ENCODE peak calls at places on chromosomes 3 and 15, in four cellular contexts. A is IMR-90, E is mesendoderm, O is H1. I is an unnamed sample.

GRCh38 chr15:90646662-90647305 is 70.4 kb upstream of the BLM start:
- DNase-seq in E (peak; percentile 33), A (no peak), O (no peak), I (no peak)

GRCh38 chr3:18345015-18345367 is 80.1 kb downstream of the SATB1 start:
- DNase-seq in O (no peak), A (no peak), E (no peak), I (no peak)

GRCh38 chr15:99683000-99683670 is 50.1 kb downstream of the LYSMD4 start:
- DNase-seq in E (no peak), A (peak; percentile 22), O (no peak), I (no peak)

GRCh38 chr3:177602601-177603136 is 405.4 kb upstream of the TBL1XR1 start:
- DNase-seq in O (no peak), A (peak; percentile 31), E (no peak), I (no peak)

GRCh38 chr15:80207887-80208286 is 44.1 kb downstream of the CTXND1 start:
- DNase-seq in E (peak; percentile 26), O (no peak), A (no peak), I (no peak)

GRCh38 chr3:48634661-48635221 is 520 bp downstream of the SLC26A6 start:
- DNase-seq in E (peak; percentile 83), A (peak; percentile 51), O (peak; percentile 46), I (peak; percentile 74)

GRCh38 chr3:30112904-30113484 is 493.4 kb upstream of the TGFBR2 start:
- DNase-seq in E (peak; percentile 52), O (no peak), A (peak; percentile 59), I (no peak)

GRCh38 chr3:119899178-119899511 is 117.2 kb downstream of the NR1I2 start:
- DNase-seq in E (no peak), O (no peak), A (no peak), I (no peak)

GRCh38 chr15:90469723-90470122 is 60.0 kb upstream of the CRTC3 start:
- DNase-seq in A (no peak), E (no peak), O (no peak), I (no peak)

GRCh38 chr3:64238971-64239667 is 13.9 kb upstream of the PRICKLE2 start:
- DNase-seq in E (peak; percentile 98), O (peak; percentile 83), A (peak; percentile 97), I (peak; percentile 92)

GRCh38 chr3:58999134-58999778 is 50.6 kb downstream of the CFAP20DC start:
- DNase-seq in A (peak; percentile 33), E (peak; percentile 8), O (no peak), I (no peak)
- H4K8ac ChIP-seq in A (peak overlapping the region; percentile 86), E (no peak overlapping the region), O (no peak overlapping the region), I (no peak overlapping the region)

GRCh38 chr3:54550216-54550977 is 377.5 kb downstream of the LRTM1 start:
- DNase-seq in E (no peak), A (no peak), O (no peak), I (no peak)
- H3K23ac ChIP-seq in E (no peak overlapping the region), A (no peak overlapping the region), O (no peak overlapping the region), I (no peak overlapping the region)

DNA sequence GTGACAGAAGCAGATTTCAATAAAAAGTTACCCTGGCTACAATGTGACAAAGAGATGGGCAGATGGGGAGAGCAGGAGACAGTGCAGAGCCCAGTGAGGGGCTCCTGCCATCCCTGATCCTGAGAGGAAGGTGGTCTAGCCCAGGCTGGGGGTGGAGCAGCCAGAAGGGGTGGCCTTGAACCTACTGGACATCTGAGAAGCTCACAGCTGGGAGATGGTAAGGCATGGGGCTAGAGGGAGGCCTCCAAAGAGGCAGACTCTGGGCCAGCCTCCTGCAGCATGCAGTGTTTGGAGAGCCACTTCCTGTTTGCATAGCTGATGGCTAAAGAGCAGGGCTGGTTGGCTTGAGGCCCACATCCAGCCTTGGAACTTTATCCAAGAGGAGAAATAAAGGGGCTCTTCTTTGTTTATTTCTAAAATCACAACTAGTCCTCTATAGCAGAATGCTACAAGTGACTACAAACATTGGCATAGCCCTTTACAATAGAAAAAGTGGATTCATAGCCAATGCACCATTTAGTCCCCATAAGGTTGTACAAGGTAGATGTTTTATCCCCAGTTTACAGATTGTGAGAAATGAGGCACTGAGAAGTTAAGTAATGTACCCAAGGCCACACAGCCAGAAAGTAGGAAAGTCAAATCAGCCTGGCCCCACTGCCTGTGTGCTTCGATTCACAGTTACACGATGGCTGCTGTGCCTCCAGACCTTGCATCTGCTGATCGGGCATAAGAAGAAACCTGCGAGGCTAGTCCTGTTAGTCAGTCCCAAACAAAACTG is 4.6 kb downstream of the EFCC1 start:
- DNase-seq in E (no peak), A (peak; percentile 65), O (no peak), I (no peak)
- H4K5ac ChIP-seq in E (no peak overlapping the region), A (peak overlapping the region; percentile 78), O (no peak overlapping the region), I (no peak overlapping the region)

DNA sequence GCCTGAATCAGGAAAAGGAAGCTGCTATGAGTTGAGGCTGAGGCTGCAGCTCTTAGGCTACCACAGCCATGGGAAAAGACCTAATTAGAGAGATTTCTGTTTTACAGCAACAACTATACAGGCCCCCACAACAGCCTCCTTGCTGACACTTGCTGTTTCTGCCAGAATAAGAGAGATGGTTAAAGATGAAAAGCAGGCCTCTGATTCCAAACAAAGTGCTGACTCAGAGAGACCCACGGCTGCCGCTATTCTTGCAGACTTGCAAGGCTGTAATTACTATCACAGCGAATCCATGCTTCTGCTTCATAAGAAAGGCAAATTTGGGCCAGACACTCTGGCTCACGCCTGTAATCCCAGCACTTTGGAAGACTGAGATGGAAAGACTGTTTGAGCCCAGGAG is 41.8 kb downstream of the MCF2L2 start:
- DNase-seq in E (no peak), O (no peak), A (no peak), I (no peak)
- H4K8ac ChIP-seq in E (no peak overlapping the region), O (no peak overlapping the region), A (no peak overlapping the region), I (no peak overlapping the region)

DNA sequence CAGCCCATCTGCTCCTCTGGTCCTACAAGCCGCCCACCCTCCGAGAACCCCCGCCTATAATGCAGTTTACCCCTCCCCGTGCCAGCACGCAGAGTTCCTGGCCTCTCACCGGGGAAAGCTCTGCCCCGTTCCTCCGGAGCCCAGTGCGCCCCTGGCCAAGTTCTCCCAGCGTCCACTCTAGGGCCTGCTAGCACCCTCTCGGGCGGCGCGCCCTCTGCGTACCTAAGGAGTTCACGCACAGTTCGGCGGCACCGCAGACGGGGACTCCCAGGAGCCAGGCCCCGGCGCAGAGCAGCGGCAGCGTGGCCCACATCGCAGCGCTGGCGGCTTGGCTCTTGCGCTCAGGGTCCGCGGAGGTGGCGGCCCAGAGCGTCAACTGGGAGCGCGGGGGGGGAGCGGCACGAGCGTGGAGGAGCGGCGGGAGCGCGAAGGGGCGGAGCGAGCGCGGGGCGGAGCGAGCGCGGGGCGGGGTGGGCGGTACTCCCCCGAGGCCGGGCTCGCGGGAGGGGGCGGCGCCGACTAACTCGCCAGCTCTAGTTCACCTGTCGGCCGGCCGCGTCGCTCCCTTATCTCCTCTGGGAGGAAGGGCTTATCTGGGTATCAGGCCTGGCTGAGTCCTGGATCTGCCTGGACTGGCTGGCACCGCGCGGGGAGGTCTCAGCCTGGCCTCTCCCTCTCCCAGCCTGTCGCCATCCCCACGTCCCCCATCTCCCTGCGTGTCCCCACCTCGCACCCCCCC is at the start of gene CTSH:
- DNase-seq in A (peak; percentile 17), O (peak; percentile 38), E (peak; percentile 94), I (peak; percentile 92)
- H3K23ac ChIP-seq in A (no peak within 1 kb of the TSS), O (no peak within 1 kb of the TSS), E (no peak within 1 kb of the TSS), I (no peak within 1 kb of the TSS)

GRCh38 chr3:60322334-60322856 is 928.9 kb downstream of the FHIT start:
- DNase-seq in O (no peak), A (no peak), E (no peak), I (no peak)

GRCh38 chr3:60323180-60323579 is 928.1 kb downstream of the FHIT start:
- DNase-seq in O (no peak), A (no peak), E (peak; percentile 11), I (no peak)

GRCh38 chr3:60323651-60324050 is 927.6 kb downstream of the FHIT start:
- DNase-seq in O (no peak), A (no peak), E (peak; percentile 65), I (no peak)

GRCh38 chr3:60325610-60326181 is 925.6 kb downstream of the FHIT start:
- DNase-seq in E (no peak), O (no peak), A (no peak), I (no peak)
- H4K5ac ChIP-seq in E (no peak overlapping the region), O (no peak overlapping the region), A (no peak overlapping the region), I (no peak overlapping the region)

DNA sequence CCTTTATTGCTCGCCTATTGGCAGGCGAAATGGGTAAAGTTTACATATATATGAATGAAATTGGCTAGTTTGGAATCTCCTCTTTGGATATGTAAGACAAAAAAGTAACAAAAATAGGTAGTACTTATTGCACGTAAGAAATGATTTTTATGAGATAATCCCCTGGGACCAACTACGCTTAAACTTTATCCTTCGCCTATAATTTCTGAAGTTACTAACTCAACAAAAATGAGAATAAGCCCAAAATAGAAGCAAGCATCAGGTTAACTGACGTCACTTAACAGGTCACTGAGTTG is 438 bp upstream of the SLC49A4 start:
- DNase-seq in O (no peak), E (no peak), A (peak; percentile 64), I (no peak)
- H4K8ac ChIP-seq in O (no peak overlapping the region), E (no peak overlapping the region), A (peak overlapping the region; percentile 82), I (no peak overlapping the region)

DNA sequence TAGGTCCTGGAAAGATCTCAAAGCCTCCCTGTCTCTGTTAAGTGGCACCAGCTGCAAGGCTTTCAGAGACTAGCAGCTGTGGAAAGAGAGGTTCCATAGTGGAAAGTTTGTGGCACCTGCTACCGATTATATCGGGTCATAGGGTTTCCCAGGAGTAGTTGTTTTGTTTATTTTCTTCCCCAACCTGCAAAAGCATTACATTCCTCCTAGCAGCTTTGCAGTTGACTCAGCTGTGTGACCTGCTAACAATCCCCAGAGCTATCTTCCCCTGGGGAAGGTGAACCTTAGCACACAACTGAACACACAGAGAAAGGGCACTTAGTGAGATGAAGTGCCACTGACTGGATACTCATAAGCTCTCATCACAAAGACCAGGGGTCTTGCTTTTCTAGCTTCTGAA is 598.9 kb upstream of the GRM7 start:
- DNase-seq in E (no peak), O (no peak), A (no peak), I (no peak)
- H3K23ac ChIP-seq in E (no peak overlapping the region), O (no peak overlapping the region), A (no peak overlapping the region), I (no peak overlapping the region)